ENCODE peak calls at places on chromosomes 16 and 17, in eight cellular contexts. S is OCI-LY7, X is heart left ventricle, K is GM23338, M is left ventricle myocardium inferior, G is MM.1S, J is A673, E is heart right ventricle. C is an unnamed sample. For H3K4me1 and H3K36me3, the result is how much of the 10 kb centered on the place peaks cover.

GRCh38 chr16:55479560-55480197 is 681 bp downstream of the MMP2 start:
- DNase-seq in S (no peak), X (no peak), K (peak), M (no peak), G (no peak), J (no peak), E (no peak), C (no peak)

GRCh38 chr16:22664132-22664531 is 149.8 kb upstream of the HS3ST2 start:
- DNase-seq in S (no peak), X (no peak), K (no peak), M (no peak), G (no peak), J (no peak), E (no peak), C (no peak)

GRCh38 chr16:74748042-74748709 is 26.4 kb downstream of the FA2H start:
- DNase-seq in S (no peak), X (no peak), K (no peak), M (no peak), G (no peak), J (no peak), E (no peak), C (no peak)

GRCh38 chr16:64269756-64270155 is 852.1 kb downstream of the CDH11 start:
- DNase-seq in S (no peak), X (no peak), K (no peak), M (no peak), G (peak), J (no peak), E (no peak), C (no peak)

GRCh38 chr17:49691086-49691676 is 13.3 kb upstream of the SPOP start:
- DNase-seq in S (no peak), X (peak), K (no peak), M (no peak), G (no peak), J (no peak), E (no peak), C (no peak)

GRCh38 chr17:64920419-64921172 is 1.3 kb upstream of the LRRC37A3 start:
- DNase-seq in S (no peak), X (no peak), K (peak), M (no peak), G (no peak), J (no peak), E (no peak), C (no peak)

GRCh38 chr16:54077412-54077821 is 209.2 kb downstream of the IRX3 start:
- DNase-seq in S (no peak), X (no peak), K (no peak), M (no peak), G (no peak), J (no peak), E (no peak), C (no peak)

GRCh38 chr17:28416703-28417311 is 10.8 kb upstream of the SLC46A1 start:
- DNase-seq in S (peak), X (peak), K (peak), M (no peak), G (peak), J (peak), E (no peak), C (peak)

GRCh38 chr17:50064253-50064991 is 8.5 kb downstream of the ITGA3 start:
- DNase-seq in S (no peak), X (no peak), K (peak), M (no peak), G (no peak), J (peak), E (peak), C (no peak)

GRCh38 chr17:9917801-9918200 is 12.7 kb upstream of the RCVRN start:
- DNase-seq in S (no peak), X (no peak), K (no peak), M (peak), G (no peak), J (no peak), E (no peak), C (no peak)

GRCh38 chr17:9917131-9917530 is 12.1 kb upstream of the RCVRN start:
- DNase-seq in S (no peak), X (no peak), K (no peak), M (peak), G (no peak), J (no peak), E (no peak), C (no peak)

GRCh38 chr17:9916108-9916507 is 11.0 kb upstream of the RCVRN start:
- DNase-seq in S (no peak), X (no peak), K (no peak), M (peak), G (no peak), J (no peak), E (no peak), C (no peak)

GRCh38 chr17:9918804-9919352 is 13.8 kb upstream of the RCVRN start:
- DNase-seq in S (no peak), X (no peak), K (no peak), M (peak), G (no peak), J (no peak), E (no peak), C (no peak)

GRCh38 chr17:9918352-9918751 is 13.3 kb upstream of the RCVRN start:
- DNase-seq in S (no peak), X (no peak), K (no peak), M (peak), G (no peak), J (no peak), E (no peak), C (no peak)
- TF ChIP-seq CTCF in S (no peak), X (no peak), K (no peak), M (no peak), G (no peak), J (no peak), E (no peak), C (no peak)

GRCh38 chr17:68257924-68258323 is 10.1 kb downstream of the AMZ2 start:
- DNase-seq in S (no peak), X (no peak), K (no peak), M (no peak), G (no peak), J (no peak), E (no peak), C (no peak)
- H3K4me1 ChIP-seq in S (half or more), X (under half), K (under half), M (under half), G (under half), J (under half), E (under half), C (under half)

GRCh38 chr16:1975432-1976215 is 3.8 kb downstream of the TBL3 start:
- DNase-seq in S (no peak), X (no peak), K (no peak), M (no peak), G (no peak), J (no peak), E (no peak), C (no peak)

GRCh38 chr16:1978476-1979120 is 2.7 kb downstream of the NOXO1 start:
- DNase-seq in S (no peak), X (no peak), K (peak), M (no peak), G (no peak), J (no peak), E (no peak), C (no peak)

GRCh38 chr16:1977875-1978268 is 3.4 kb downstream of the NOXO1 start:
- DNase-seq in S (no peak), X (no peak), K (no peak), M (no peak), G (no peak), J (no peak), E (no peak), C (no peak)

GRCh38 chr16:1976216-1976520 is 4.3 kb downstream of the TBL3 start:
- DNase-seq in S (no peak), X (no peak), K (no peak), M (no peak), G (no peak), J (no peak), E (no peak), C (no peak)

GRCh38 chr16:1976951-1977874 is 4.1 kb downstream of the NOXO1 start:
- DNase-seq in S (no peak), X (no peak), K (no peak), M (no peak), G (no peak), J (no peak), E (no peak), C (no peak)
- H3K36me3 ChIP-seq in S (half or more), X (under half), K (under half), M (half or more), G (under half), J (under half), E (half or more), C (under half)

DNA sequence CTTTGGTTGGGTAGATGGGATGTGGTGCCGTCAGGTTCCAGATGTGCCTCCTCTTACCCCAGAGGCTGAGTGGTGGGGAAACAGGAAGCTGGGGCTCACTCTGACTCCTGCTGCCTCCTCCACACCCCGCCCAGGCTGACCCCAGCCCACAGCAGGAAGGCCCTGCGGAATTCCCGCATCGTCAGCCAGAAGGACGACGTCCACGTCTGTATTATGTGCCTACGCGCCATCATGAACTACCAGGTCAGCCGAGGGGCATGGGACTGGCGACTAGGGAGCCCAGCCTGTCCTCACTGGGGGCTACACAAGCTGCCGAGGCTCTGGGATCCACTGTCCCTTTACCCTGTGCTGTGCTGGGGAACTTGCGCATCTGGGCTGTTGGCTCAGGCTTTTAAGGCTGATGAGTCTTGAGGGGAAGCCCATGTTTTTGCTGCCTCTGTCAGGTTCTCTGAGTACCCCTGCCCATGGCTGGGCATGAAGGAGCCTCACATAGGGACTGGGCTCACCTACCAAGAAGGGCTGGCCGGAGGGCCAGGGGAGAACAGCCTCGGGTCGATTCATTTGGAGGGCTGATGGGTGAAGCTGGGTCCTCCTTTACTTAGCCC is 14.4 kb downstream of the FMNL1 start:
- DNase-seq in S (no peak), X (no peak), K (no peak), M (no peak), G (no peak), J (no peak), E (no peak), C (no peak)
- TF ChIP-seq CTCF in S (peak), X (no peak), K (no peak), M (peak), G (no peak), J (peak), E (no peak), C (no peak)

DNA sequence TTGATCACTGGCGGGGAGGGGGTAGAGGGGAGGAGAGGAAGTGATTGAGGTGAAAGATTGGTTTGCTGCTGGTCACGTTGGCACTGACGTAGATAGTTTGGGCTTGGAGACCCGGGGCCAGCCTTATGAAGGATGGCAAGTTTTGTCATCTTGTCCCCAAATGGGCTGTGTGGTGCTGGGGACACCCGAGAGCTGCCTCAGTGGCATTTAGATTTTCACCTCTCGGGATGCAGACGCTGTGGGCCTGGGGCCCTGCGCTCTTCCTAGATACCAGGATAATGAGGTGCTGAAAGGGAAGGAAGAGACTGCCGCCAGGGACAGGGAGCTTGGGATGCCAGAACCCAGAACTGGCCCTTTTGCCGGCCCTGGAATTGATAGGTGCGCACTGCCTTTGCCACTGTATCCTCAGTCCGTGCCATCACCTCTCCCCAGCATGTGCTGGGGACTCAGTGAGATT is 1.4 kb upstream of the SOCS3 start:
- DNase-seq in S (no peak), X (no peak), K (no peak), M (no peak), G (no peak), J (no peak), E (no peak), C (no peak)
- H3K4me1 ChIP-seq in S (under half), X (under half), K (half or more), M (half or more), G (under half), J (under half), E (half or more), C (under half)

GRCh38 chr17:78223061-78223460 is 8.4 kb upstream of the TMEM235 start:
- DNase-seq in S (no peak), X (no peak), K (no peak), M (no peak), G (no peak), J (no peak), E (no peak), C (no peak)
- H3K36me3 ChIP-seq in S (half or more), X (under half), K (under half), M (under half), G (under half), J (half or more), E (under half), C (under half)

GRCh38 chr17:74987909-74988711 is 678 bp downstream of the CDR2L start:
- DNase-seq in S (peak), X (peak), K (peak), M (peak), G (no peak), J (peak), E (peak), C (peak)
- TF ChIP-seq CTCF in S (peak), X (peak), K (peak), M (peak), G (no peak), J (peak), E (peak), C (peak)

GRCh38 chr17:3965123-3965800 is 1.0 kb upstream of the ATP2A3 start:
- DNase-seq in S (peak), X (peak), K (peak), M (peak), G (peak), J (peak), E (peak), C (peak)

GRCh38 chr17:3964203-3965122 is at the start of gene ATP2A3:
- DNase-seq in S (peak), X (peak), K (peak), M (peak), G (peak), J (peak), E (peak), C (no peak)

GRCh38 chr17:3962217-3963069 is 1.8 kb downstream of the ATP2A3 start:
- DNase-seq in S (peak), X (no peak), K (no peak), M (no peak), G (peak), J (no peak), E (no peak), C (no peak)

GRCh38 chr17:3961564-3962047 is 2.6 kb downstream of the ATP2A3 start:
- DNase-seq in S (peak), X (no peak), K (no peak), M (no peak), G (peak), J (no peak), E (no peak), C (no peak)

DNA sequence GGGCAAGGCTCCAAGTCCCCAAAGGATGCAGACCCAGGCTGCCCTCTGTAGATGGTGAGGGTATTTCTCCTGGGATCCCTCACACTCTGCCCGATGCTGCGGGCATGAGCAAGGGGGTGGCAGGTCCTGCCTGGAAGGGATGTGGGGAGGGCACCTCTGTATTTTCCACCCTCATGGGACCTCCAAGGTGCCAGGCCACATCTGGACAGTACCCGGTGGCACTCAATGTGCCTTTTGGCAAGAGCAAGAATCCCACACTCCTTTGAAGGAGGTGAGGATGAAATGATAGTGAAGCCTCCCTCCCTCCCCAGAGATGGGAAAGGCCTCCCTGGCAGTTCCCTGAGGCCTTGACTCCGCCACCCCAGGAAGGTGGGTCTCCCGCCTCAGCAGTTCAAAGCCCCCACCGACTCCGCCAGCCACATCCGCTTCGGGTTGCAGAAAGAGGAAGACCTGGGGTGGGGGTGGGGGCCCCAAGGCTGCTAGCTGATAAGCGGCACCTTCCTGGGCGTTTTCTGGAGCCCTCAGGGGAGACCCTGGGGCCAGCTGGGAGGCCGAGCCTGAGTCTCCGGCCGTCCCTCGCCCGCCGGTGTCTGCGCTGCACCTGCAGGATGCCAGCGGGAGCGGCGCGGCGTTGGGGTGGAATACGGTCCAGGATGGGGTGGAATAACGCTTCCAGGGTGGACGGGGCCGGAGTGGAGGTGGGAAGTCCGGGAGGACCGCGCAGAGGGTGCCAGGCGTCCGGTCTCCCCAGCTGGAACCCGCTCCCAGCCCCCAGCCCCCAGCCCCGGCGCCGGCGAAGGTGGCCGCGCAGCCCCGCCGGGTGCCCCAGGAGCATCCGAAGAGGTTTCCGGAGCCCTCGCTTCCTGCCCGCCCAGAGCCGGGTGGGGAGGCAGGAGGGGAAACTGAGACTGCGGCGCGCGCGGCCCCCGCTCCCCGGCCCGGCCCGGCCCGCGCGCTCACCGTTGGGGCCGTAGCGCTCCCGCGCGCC is 729 bp downstream of the ATP2A3 start:
- DNase-seq in S (peak), X (no peak), K (peak), M (no peak), G (peak), J (no peak), E (no peak), C (no peak)
- H3K4me1 ChIP-seq in S (half or more), X (under half), K (under half), M (half or more), G (under half), J (under half), E (under half), C (under half)

C was measured in BE2C.